ENCODE peak calls at places on chromosomes 7 and 10, in eight cellular contexts. One of them, this sample, is unnamed.
A peak's percentile ranks its signal among the peaks of the same experiment; 100 is the strongest.

GRCh38 chr7:1665721-1666250 is 4.3 kb upstream of the ELFN1 start:
- DNase-seq in PC-3: peak; percentile 11
- DNase-seq in neural progenitor cell: peak; percentile 78
- DNase-seq in AG10803: peak; percentile 33
- DNase-seq in dorsolateral prefrontal cortex: no peak
- DNase-seq in GM23248: peak; percentile 65
- DNase-seq in kidney: peak; percentile 80
- DNase-seq in heart right ventricle: peak; percentile 56
- DNase-seq in this sample: no peak

GRCh38 chr10:18164771-18165361 is 24.6 kb downstream of the CACNB2 start:
- DNase-seq in PC-3: peak; percentile 30
- DNase-seq in dorsolateral prefrontal cortex: no peak
- DNase-seq in neural progenitor cell: no peak
- DNase-seq in AG10803: peak; percentile 91
- DNase-seq in heart right ventricle: no peak
- DNase-seq in kidney: no peak
- DNase-seq in GM23248: peak; percentile 91
- DNase-seq in this sample: no peak

GRCh38 chr7:2495402-2496309 is 19.5 kb upstream of the GRIFIN start:
- DNase-seq in AG10803: no peak
- DNase-seq in PC-3: no peak
- DNase-seq in dorsolateral prefrontal cortex: no peak
- DNase-seq in neural progenitor cell: peak; percentile 96
- DNase-seq in heart right ventricle: no peak
- DNase-seq in kidney: peak; percentile 63
- DNase-seq in GM23248: no peak
- DNase-seq in this sample: no peak

GRCh38 chr7:8177109-8177933 is 84.6 kb downstream of the ICA1 start:
- DNase-seq in dorsolateral prefrontal cortex: no peak
- DNase-seq in heart right ventricle: no peak
- DNase-seq in kidney: no peak
- DNase-seq in GM23248: no peak
- DNase-seq in AG10803: no peak
- DNase-seq in neural progenitor cell: no peak
- DNase-seq in PC-3: no peak
- DNase-seq in this sample: no peak

GRCh38 chr10:96441126-96441905 is 72.4 kb downstream of the TLL2 start:
- DNase-seq in heart right ventricle: no peak
- DNase-seq in GM23248: no peak
- DNase-seq in kidney: no peak
- DNase-seq in neural progenitor cell: peak; percentile 28
- DNase-seq in dorsolateral prefrontal cortex: no peak
- DNase-seq in AG10803: no peak
- DNase-seq in PC-3: no peak
- DNase-seq in this sample: no peak

GRCh38 chr7:28980504-28981281 is 22.6 kb upstream of the TRIL start:
- DNase-seq in dorsolateral prefrontal cortex: no peak
- DNase-seq in AG10803: no peak
- DNase-seq in heart right ventricle: no peak
- DNase-seq in kidney: no peak
- DNase-seq in GM23248: peak; percentile 58
- DNase-seq in PC-3: peak; percentile 57
- DNase-seq in neural progenitor cell: no peak
- DNase-seq in this sample: no peak

GRCh38 chr7:141663081-141663510 is 38.9 kb downstream of the DENND11 start:
- DNase-seq in PC-3: peak; percentile 78
- DNase-seq in kidney: peak; percentile 80
- DNase-seq in dorsolateral prefrontal cortex: no peak
- DNase-seq in AG10803: no peak
- DNase-seq in GM23248: no peak
- DNase-seq in heart right ventricle: no peak
- DNase-seq in neural progenitor cell: no peak
- DNase-seq in this sample: peak; percentile 75

GRCh38 chr7:152395115-152395514 is 40.7 kb downstream of the KMT2C start:
- DNase-seq in neural progenitor cell: no peak
- DNase-seq in PC-3: no peak
- DNase-seq in GM23248: no peak
- DNase-seq in kidney: no peak
- DNase-seq in dorsolateral prefrontal cortex: no peak
- DNase-seq in heart right ventricle: no peak
- DNase-seq in AG10803: no peak
- DNase-seq in this sample: no peak

GRCh38 chr7:117281562-117281961 is 41.3 kb downstream of the WNT2 start:
- DNase-seq in PC-3: no peak
- DNase-seq in heart right ventricle: no peak
- DNase-seq in dorsolateral prefrontal cortex: no peak
- DNase-seq in GM23248: peak; percentile 30
- DNase-seq in neural progenitor cell: no peak
- DNase-seq in AG10803: peak; percentile 13
- DNase-seq in kidney: no peak
- DNase-seq in this sample: no peak

GRCh38 chr7:27172388-27172774 is 1.7 kb downstream of the HOXA10 start:
- DNase-seq in GM23248: peak; percentile 71
- DNase-seq in dorsolateral prefrontal cortex: no peak
- DNase-seq in neural progenitor cell: no peak
- DNase-seq in heart right ventricle: no peak
- DNase-seq in AG10803: peak; percentile 63
- DNase-seq in kidney: peak; percentile 80
- DNase-seq in PC-3: no peak
- DNase-seq in this sample: no peak

GRCh38 chr10:100148353-100149211 is 37.2 kb downstream of the ERLIN1 start:
- DNase-seq in neural progenitor cell: no peak
- DNase-seq in PC-3: peak; percentile 91
- DNase-seq in dorsolateral prefrontal cortex: no peak
- DNase-seq in kidney: no peak
- DNase-seq in heart right ventricle: no peak
- DNase-seq in AG10803: peak; percentile 35
- DNase-seq in GM23248: peak; percentile 82
- DNase-seq in this sample: no peak

GRCh38 chr7:11557627-11558026 is 274.4 kb downstream of the THSD7A start:
- DNase-seq in PC-3: peak; percentile 48
- DNase-seq in heart right ventricle: no peak
- DNase-seq in kidney: no peak
- DNase-seq in dorsolateral prefrontal cortex: no peak
- DNase-seq in AG10803: no peak
- DNase-seq in neural progenitor cell: peak; percentile 83
- DNase-seq in GM23248: peak; percentile 21
- DNase-seq in this sample: peak; percentile 29

GRCh38 chr7:130822642-130823041 is 88.6 kb upstream of the KLF14 start:
- DNase-seq in AG10803: peak; percentile 28
- DNase-seq in dorsolateral prefrontal cortex: no peak
- DNase-seq in heart right ventricle: no peak
- DNase-seq in GM23248: peak; percentile 44
- DNase-seq in kidney: no peak
- DNase-seq in neural progenitor cell: no peak
- DNase-seq in PC-3: no peak
- DNase-seq in this sample: no peak

GRCh38 chr10:113159563-113159962 is 209.5 kb downstream of the TCF7L2 start:
- DNase-seq in dorsolateral prefrontal cortex: no peak
- DNase-seq in heart right ventricle: no peak
- DNase-seq in AG10803: no peak
- DNase-seq in kidney: no peak
- DNase-seq in PC-3: no peak
- DNase-seq in neural progenitor cell: no peak
- DNase-seq in GM23248: no peak
- DNase-seq in this sample: no peak

GRCh38 chr7:74483402-74484336 is 30.0 kb downstream of the GTF2IRD1 start:
- DNase-seq in neural progenitor cell: no peak
- DNase-seq in AG10803: peak; percentile 76
- DNase-seq in dorsolateral prefrontal cortex: no peak
- DNase-seq in GM23248: peak; percentile 63
- DNase-seq in kidney: peak; percentile 84
- DNase-seq in heart right ventricle: no peak
- DNase-seq in PC-3: peak; percentile 36
- DNase-seq in this sample: no peak

GRCh38 chr7:91436655-91437054 is 172.4 kb downstream of the FZD1 start:
- DNase-seq in neural progenitor cell: no peak
- DNase-seq in dorsolateral prefrontal cortex: no peak
- DNase-seq in heart right ventricle: no peak
- DNase-seq in kidney: no peak
- DNase-seq in PC-3: no peak
- DNase-seq in GM23248: no peak
- DNase-seq in AG10803: no peak
- DNase-seq in this sample: no peak

GRCh38 chr10:49613882-49614241 is at the start of gene CHAT:
- DNase-seq in GM23248: no peak
- DNase-seq in AG10803: no peak
- DNase-seq in neural progenitor cell: no peak
- DNase-seq in dorsolateral prefrontal cortex: no peak
- DNase-seq in kidney: no peak
- DNase-seq in PC-3: no peak
- DNase-seq in heart right ventricle: no peak
- DNase-seq in this sample: no peak

DNA sequence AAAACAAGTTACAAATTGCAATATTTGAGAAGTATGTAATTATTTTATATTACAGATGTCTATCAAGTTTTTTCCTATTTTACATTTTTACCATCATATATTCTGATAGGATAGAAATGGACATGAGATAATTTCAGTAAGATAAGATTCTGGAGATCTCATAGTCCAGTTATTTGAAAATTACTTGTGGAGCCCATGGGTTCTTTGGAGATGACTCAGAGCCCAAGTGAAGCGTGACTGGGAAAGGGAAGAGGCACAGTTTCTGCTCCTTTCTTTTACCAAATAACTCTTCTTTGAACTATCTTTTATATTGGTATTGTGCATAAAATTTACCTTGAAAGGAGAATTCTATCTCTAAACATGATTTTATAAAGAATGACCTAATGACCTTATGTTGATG is 2.4 kb downstream of the CD36 start:
- DNase-seq in GM23248: peak; percentile 82
- DNase-seq in neural progenitor cell: no peak
- DNase-seq in dorsolateral prefrontal cortex: no peak
- DNase-seq in AG10803: peak; percentile 67
- DNase-seq in heart right ventricle: no peak
- DNase-seq in kidney: no peak
- DNase-seq in PC-3: peak; percentile 66
- DNase-seq in this sample: no peak
- H3K4me3 ChIP-seq in GM23248: peak overlapping the region; percentile 9
- H3K4me3 ChIP-seq in neural progenitor cell: no peak overlapping the region
- H3K4me3 ChIP-seq in dorsolateral prefrontal cortex: no peak overlapping the region
- H3K4me3 ChIP-seq in AG10803: no peak overlapping the region
- H3K4me3 ChIP-seq in heart right ventricle: peak overlapping the region; percentile 36
- H3K4me3 ChIP-seq in kidney: no peak overlapping the region
- H3K4me3 ChIP-seq in PC-3: no peak overlapping the region
- H3K4me3 ChIP-seq in this sample: no peak overlapping the region

DNA sequence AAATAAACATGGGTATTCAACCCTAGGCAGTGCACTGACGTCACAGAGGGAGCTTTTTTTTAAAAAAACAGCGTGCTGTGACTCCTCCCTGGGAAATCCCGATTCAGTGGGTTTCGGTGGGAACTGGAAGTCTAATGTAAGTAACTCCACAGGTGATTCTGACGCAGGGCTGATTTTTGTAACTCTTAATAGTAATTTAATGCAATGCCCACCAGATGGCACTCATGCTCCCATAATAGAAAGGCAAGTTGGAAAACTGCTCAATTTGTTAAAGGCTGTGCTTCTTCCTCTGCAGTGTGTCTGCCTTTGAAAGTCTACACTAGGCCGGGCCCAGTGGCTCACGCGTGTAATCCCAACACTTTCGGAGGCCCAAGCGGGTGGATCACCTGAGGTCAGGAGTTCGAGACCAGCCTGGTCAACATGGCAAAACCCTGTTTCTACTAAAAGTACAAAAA is 10.9 kb upstream of the RSU1 start:
- DNase-seq in kidney: peak; percentile 69
- DNase-seq in dorsolateral prefrontal cortex: no peak
- DNase-seq in neural progenitor cell: peak; percentile 90
- DNase-seq in GM23248: peak; percentile 93
- DNase-seq in heart right ventricle: peak; percentile 75
- DNase-seq in AG10803: peak; percentile 88
- DNase-seq in PC-3: peak; percentile 74
- DNase-seq in this sample: peak; percentile 72
- H3K4me3 ChIP-seq in kidney: no peak overlapping the region
- H3K4me3 ChIP-seq in dorsolateral prefrontal cortex: peak overlapping the region; percentile 12
- H3K4me3 ChIP-seq in neural progenitor cell: no peak overlapping the region
- H3K4me3 ChIP-seq in GM23248: peak overlapping the region; percentile 70
- H3K4me3 ChIP-seq in heart right ventricle: no peak overlapping the region
- H3K4me3 ChIP-seq in AG10803: peak overlapping the region; percentile 46
- H3K4me3 ChIP-seq in PC-3: no peak overlapping the region
- H3K4me3 ChIP-seq in this sample: no peak overlapping the region

GRCh38 chr7:136869991-136870798 is 1.7 kb downstream of the CHRM2 start:
- DNase-seq in AG10803: peak; percentile 10
- DNase-seq in PC-3: no peak
- DNase-seq in heart right ventricle: peak; percentile 11
- DNase-seq in kidney: peak; percentile 58
- DNase-seq in neural progenitor cell: peak; percentile 48
- DNase-seq in GM23248: peak; percentile 46
- DNase-seq in dorsolateral prefrontal cortex: no peak
- DNase-seq in this sample: no peak
- H3K4me3 ChIP-seq in AG10803: peak overlapping the region; percentile 54
- H3K4me3 ChIP-seq in PC-3: no peak overlapping the region
- H3K4me3 ChIP-seq in heart right ventricle: peak overlapping the region; percentile 47
- H3K4me3 ChIP-seq in kidney: no peak overlapping the region
- H3K4me3 ChIP-seq in neural progenitor cell: peak overlapping the region; percentile 55
- H3K4me3 ChIP-seq in GM23248: peak overlapping the region; percentile 71
- H3K4me3 ChIP-seq in dorsolateral prefrontal cortex: peak overlapping the region; percentile 45
- H3K4me3 ChIP-seq in this sample: peak overlapping the region; percentile 25

GRCh38 chr7:14834456-14834855 is 68.1 kb downstream of the DGKB start:
- DNase-seq in kidney: no peak
- DNase-seq in neural progenitor cell: no peak
- DNase-seq in dorsolateral prefrontal cortex: no peak
- DNase-seq in heart right ventricle: peak; percentile 16
- DNase-seq in PC-3: peak; percentile 80
- DNase-seq in GM23248: peak; percentile 78
- DNase-seq in AG10803: peak; percentile 93
- DNase-seq in this sample: no peak
- H3K4me3 ChIP-seq in kidney: no peak overlapping the region
- H3K4me3 ChIP-seq in neural progenitor cell: no peak overlapping the region
- H3K4me3 ChIP-seq in dorsolateral prefrontal cortex: no peak overlapping the region
- H3K4me3 ChIP-seq in heart right ventricle: no peak overlapping the region
- H3K4me3 ChIP-seq in PC-3: peak overlapping the region; percentile 34
- H3K4me3 ChIP-seq in GM23248: peak overlapping the region; percentile 31
- H3K4me3 ChIP-seq in AG10803: no peak overlapping the region
- H3K4me3 ChIP-seq in this sample: no peak overlapping the region

DNA sequence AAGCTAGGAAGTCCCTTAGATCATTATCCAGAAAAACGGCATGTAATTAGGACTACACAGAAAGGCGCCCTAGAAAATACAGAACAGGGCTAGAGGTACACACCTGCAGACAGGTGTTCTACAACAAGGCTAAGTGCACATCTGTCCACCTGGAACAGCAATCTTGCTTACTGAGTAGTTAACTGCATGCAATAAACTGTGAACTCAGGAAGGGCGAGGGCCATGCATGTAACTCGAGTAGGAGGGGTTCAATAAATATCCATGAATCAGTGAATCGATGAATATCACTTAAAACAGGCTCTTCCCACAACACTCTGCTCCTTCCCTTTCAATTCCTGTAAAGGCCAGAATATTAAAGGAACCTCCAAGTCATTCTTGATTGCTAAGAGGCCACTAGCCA is 22.0 kb downstream of the FAM171A1 start:
- DNase-seq in PC-3: no peak
- DNase-seq in GM23248: no peak
- DNase-seq in kidney: no peak
- DNase-seq in AG10803: no peak
- DNase-seq in dorsolateral prefrontal cortex: no peak
- DNase-seq in neural progenitor cell: no peak
- DNase-seq in heart right ventricle: no peak
- DNase-seq in this sample: peak; percentile 75
- H3K4me3 ChIP-seq in PC-3: peak overlapping the region; percentile 56
- H3K4me3 ChIP-seq in GM23248: peak overlapping the region; percentile 74
- H3K4me3 ChIP-seq in kidney: peak overlapping the region; percentile 70
- H3K4me3 ChIP-seq in AG10803: peak overlapping the region; percentile 57
- H3K4me3 ChIP-seq in dorsolateral prefrontal cortex: peak overlapping the region; percentile 45
- H3K4me3 ChIP-seq in neural progenitor cell: no peak overlapping the region
- H3K4me3 ChIP-seq in heart right ventricle: peak overlapping the region; percentile 17
- H3K4me3 ChIP-seq in this sample: peak overlapping the region; percentile 20

This sample was measured in colonic mucosa.